ENCODE peak calls at places on chromosomes 4 and X, in four cellular contexts. E is tibial nerve, J is upper lobe of left lung, A is breast epithelium. Z is an unnamed sample. For H3K9me3, the result is how much of the 10 kb centered on the place peaks cover.

GRCh38 chrX:149940015-149940716 is 1.9 kb upstream of the EOLA2 start:
- DNase-seq in E (peak), J (peak), A (peak), Z (peak)

GRCh38 chr4:38902695-38903094 is 35.1 kb downstream of the FAM114A1 start:
- DNase-seq in E (no peak), J (no peak), A (no peak), Z (no peak)

GRCh38 chrX:48890934-48891401 is 6.6 kb downstream of the TIMM17B start:
- DNase-seq in E (no peak), J (peak), A (no peak), Z (peak)

GRCh38 chrX:154526901-154527675 is 11.1 kb upstream of the FAM3A start:
- DNase-seq in E (peak), J (peak), A (peak), Z (peak)

GRCh38 chr4:142567199-142567598 is 278.9 kb downstream of the INPP4B start:
- DNase-seq in E (no peak), J (no peak), A (no peak), Z (no peak)

GRCh38 chr4:113290666-113291065 is 241.2 kb downstream of the ANK2 start:
- DNase-seq in E (no peak), J (no peak), A (no peak), Z (no peak)

GRCh38 chr4:3074846-3075651 is 568 bp downstream of the HTT start:
- DNase-seq in E (no peak), J (peak), A (peak), Z (peak)

GRCh38 chr4:124641715-124642380 is 70.7 kb downstream of the ANKRD50 start:
- DNase-seq in E (no peak), J (peak), A (no peak), Z (no peak)

GRCh38 chrX:136582624-136583023 is 50.6 kb downstream of the VGLL1 start:
- DNase-seq in E (no peak), J (no peak), A (no peak), Z (no peak)

GRCh38 chrX:24999501-24999900 is 16.3 kb downstream of the ARX start:
- DNase-seq in E (no peak), J (no peak), A (no peak), Z (no peak)

GRCh38 chr4:76803522-76803921 is 94.4 kb downstream of the SOWAHB start:
- DNase-seq in E (no peak), J (no peak), A (peak), Z (no peak)

GRCh38 chrX:111483140-111483539 is 28.3 kb upstream of the SERTM2 start:
- DNase-seq in E (no peak), J (no peak), A (no peak), Z (no peak)

GRCh38 chr4:112748352-112748900 is 111.5 kb downstream of the LARP7 start:
- DNase-seq in E (no peak), J (no peak), A (no peak), Z (no peak)

GRCh38 chrX:1027680-1028079 is 184.8 kb downstream of the CRLF2 start:
- DNase-seq in E (no peak), J (no peak), A (no peak), Z (no peak)

GRCh38 chr4:169741569-169741968 is 16.2 kb downstream of the HPF1 start:
- DNase-seq in E (no peak), J (no peak), A (no peak), Z (no peak)

GRCh38 chr4:13284932-13285331 is 199.2 kb downstream of the RAB28 start:
- DNase-seq in E (no peak), J (no peak), A (no peak), Z (no peak)

GRCh38 chrX:110409925-110410324 is 51.3 kb downstream of the RTL9 start:
- DNase-seq in E (no peak), J (no peak), A (no peak), Z (no peak)

GRCh38 chrX:151765026-151765425 is 30.5 kb downstream of the CNGA2 start:
- DNase-seq in E (no peak), J (no peak), A (no peak), Z (no peak)

GRCh38 chrX:538311-538710 is 92.3 kb upstream of the SHOX start:
- DNase-seq in E (no peak), J (no peak), A (no peak), Z (no peak)

GRCh38 chrX:9337056-9337455 is 127.8 kb upstream of the TBL1X start:
- DNase-seq in E (no peak), J (no peak), A (no peak), Z (no peak)

GRCh38 chrX:37746268-37746931 is 33.5 kb upstream of the CYBB start:
- DNase-seq in E (no peak), J (no peak), A (no peak), Z (no peak)

GRCh38 chr4:140222175-140222574 is 68.2 kb upstream of the MAML3 start:
- DNase-seq in E (no peak), J (no peak), A (no peak), Z (no peak)

GRCh38 chr4:113769744-113770143 is 8.2 kb upstream of the CAMK2D start:
- DNase-seq in E (no peak), J (no peak), A (no peak), Z (no peak)

GRCh38 chr4:183443609-183444148 is 757 bp upstream of the CDKN2AIP start:
- DNase-seq in E (peak), J (no peak), A (no peak), Z (peak)

GRCh38 chr4:168928875-168929274 is 81.2 kb downstream of the CBR4 start:
- DNase-seq in E (no peak), J (no peak), A (no peak), Z (no peak)

DNA sequence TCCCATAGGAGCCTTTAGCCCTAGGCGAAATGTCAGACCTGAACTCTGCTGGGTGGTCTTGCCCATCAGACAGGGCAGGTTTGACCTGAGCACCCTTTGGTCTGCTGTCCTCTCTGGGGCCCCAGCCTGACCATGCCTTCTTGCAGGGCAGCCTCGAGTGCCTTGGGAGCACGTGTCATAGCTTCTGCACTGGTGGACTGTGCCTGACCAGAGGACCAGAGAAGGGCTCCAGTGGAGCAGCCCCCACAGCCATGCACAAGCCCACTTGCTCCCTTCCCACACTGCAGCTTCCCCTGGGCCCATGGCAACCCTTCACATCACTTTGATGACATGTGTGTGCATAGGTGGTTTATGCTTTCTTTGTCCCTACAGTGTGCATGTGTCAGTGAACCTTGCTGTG is 394.0 kb downstream of the TEX13C start:
- DNase-seq in E (no peak), J (no peak), A (no peak), Z (no peak)
- H3K9me3 ChIP-seq in E (under half), J (under half), A (under half), Z (under half)

GRCh38 chr4:11471613-11472012 is 42.9 kb upstream of the HS3ST1 start:
- DNase-seq in E (no peak), J (peak), A (no peak), Z (no peak)

GRCh38 chr4:11472535-11472934 is 43.8 kb upstream of the HS3ST1 start:
- DNase-seq in E (no peak), J (no peak), A (no peak), Z (no peak)

GRCh38 chr4:11469900-11470708 is 41.4 kb upstream of the HS3ST1 start:
- DNase-seq in E (no peak), J (no peak), A (no peak), Z (no peak)

GRCh38 chr4:11468901-11469300 is 40.2 kb upstream of the HS3ST1 start:
- DNase-seq in E (no peak), J (no peak), A (no peak), Z (no peak)

DNA sequence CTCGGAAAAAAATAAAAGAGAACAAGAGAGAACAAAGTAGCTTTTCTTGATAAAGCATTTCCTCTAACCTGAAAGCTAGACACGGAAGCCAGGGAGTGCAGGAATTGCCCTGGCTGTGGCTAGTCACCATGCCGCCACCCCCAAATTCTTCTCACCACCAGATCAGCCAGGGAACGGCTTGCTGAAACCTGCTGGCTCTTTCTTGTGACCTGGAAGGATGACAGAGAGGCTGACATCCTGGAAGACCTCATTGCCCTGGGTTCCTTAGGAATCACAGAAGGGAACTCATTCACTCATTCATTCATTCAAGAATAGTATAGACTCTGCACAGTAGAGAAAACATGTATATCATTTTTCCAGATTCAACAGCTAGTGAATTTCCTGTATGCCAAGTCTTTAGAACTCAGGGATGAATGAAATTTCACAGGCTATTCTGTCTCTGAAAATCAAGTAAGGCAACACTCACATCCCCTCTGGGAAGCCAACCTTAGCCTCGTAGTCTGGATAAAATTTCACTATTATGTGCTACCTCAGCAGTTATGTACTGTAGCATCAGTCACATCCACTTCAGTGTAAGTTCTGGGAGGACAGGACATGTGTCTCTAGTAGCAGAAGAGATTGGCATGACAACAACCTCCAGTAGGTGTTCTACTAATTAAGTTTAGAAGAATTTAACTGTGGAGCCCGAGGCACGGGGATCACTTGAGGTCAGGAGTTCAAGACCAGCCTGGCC is 42.2 kb upstream of the HS3ST1 start:
- DNase-seq in E (no peak), J (no peak), A (peak), Z (no peak)
- H3K27ac ChIP-seq in E (no peak), J (no peak), A (peak), Z (no peak)

DNA sequence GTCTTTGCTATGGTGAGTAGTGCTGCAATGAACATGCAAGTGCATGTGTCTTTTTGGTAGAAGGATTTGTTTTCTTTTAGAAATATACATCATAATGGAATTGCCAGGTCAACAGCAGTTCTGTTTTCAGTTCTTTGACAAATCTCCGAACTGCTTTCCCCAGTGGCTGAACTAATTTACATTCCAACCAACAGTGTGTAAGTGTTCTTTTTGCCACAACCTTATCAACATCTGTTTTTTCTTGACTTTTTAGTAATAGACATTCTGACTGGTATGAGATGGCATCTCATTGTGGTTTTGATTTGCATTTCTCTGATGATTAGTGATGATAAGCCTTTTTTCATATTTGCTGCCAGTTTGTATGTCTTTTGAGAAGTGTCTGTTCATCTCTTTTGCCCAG is 406.3 kb downstream of the DTHD1 start:
- DNase-seq in E (no peak), J (no peak), A (no peak), Z (no peak)
- H3K9me3 ChIP-seq in E (under half), J (under half), A (under half), Z (under half)

GRCh38 chr4:128604840-128605239 is 204.7 kb upstream of the JADE1 start:
- DNase-seq in E (no peak), J (no peak), A (no peak), Z (no peak)

GRCh38 chr4:128600410-128600809 is 209.1 kb upstream of the JADE1 start:
- DNase-seq in E (no peak), J (peak), A (no peak), Z (no peak)

GRCh38 chr4:128604204-128604603 is 205.3 kb upstream of the JADE1 start:
- DNase-seq in E (no peak), J (no peak), A (no peak), Z (no peak)

GRCh38 chr4:128600996-128601857 is 208.3 kb upstream of the JADE1 start:
- DNase-seq in E (peak), J (peak), A (peak), Z (no peak)

GRCh38 chr4:128601992-128602695 is 207.4 kb upstream of the JADE1 start:
- DNase-seq in E (no peak), J (no peak), A (no peak), Z (no peak)
- H3K27ac ChIP-seq in E (peak), J (peak), A (peak), Z (no peak)

DNA sequence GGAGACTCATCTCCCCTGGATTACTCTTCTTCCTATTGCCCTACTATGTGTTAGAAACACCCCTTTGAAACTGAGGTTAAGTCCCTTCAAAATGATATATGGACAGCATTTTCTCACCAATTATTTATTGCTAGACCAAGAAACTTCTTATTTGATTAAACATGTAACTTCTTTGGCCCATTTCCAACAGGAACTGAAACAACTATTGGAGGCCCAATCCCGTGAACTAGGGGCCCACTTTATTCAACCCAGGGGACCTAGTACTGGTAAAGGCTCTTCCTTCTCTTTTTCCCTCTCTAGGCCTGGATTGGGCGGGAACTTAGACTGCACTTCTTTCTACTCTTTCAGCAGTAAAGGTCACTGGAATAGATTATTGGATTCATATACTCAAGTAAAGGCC is 16.7 kb upstream of the COL25A1 start:
- DNase-seq in E (no peak), J (no peak), A (no peak), Z (no peak)
- H3K9me3 ChIP-seq in E (under half), J (under half), A (under half), Z (under half)

Z was measured in suprapubic skin.